ENCODE peak calls at places on chromosomes 1 and 21, in ten cellular contexts. S is endothelial cell, R is fibroblast of mammary gland, T is gastrocnemius medialis, W is stomach, H is ascending aorta, V is GM13976, D is AG10803, O is OCI-LY7, G is BE2C. Z is an unnamed sample.

GRCh38 chr1:116811321-116811720 is 57.1 kb downstream of the CD2 start:
- DNase-seq in S (no peak), R (no peak), T (no peak), W (no peak), H (no peak), V (no peak), D (no peak), O (no peak), G (no peak), Z (no peak)

GRCh38 chr1:4166711-4167110 is 266.6 kb upstream of the C1orf174 start:
- DNase-seq in S (no peak), R (no peak), T (no peak), W (no peak), H (no peak), V (no peak), D (no peak), O (no peak), G (no peak), Z (no peak)

GRCh38 chr1:65343286-65343685 is 33.9 kb downstream of the DNAJC6 start:
- DNase-seq in S (no peak), R (peak), T (no peak), W (no peak), H (no peak), V (no peak), D (peak), O (no peak), G (no peak), Z (no peak)

GRCh38 chr1:226711976-226712778 is 26.9 kb downstream of the ITPKB start:
- DNase-seq in S (no peak), R (no peak), T (no peak), W (no peak), H (no peak), V (peak), D (no peak), O (peak), G (no peak), Z (no peak)

GRCh38 chr1:94236630-94237290 is 624 bp downstream of the ARHGAP29 start:
- DNase-seq in S (no peak), R (peak), T (peak), W (peak), H (peak), V (no peak), D (peak), O (no peak), G (peak), Z (no peak)

GRCh38 chr1:40648928-40649591 is 16.4 kb downstream of the RIMS3 start:
- DNase-seq in S (no peak), R (no peak), T (no peak), W (no peak), H (no peak), V (no peak), D (no peak), O (no peak), G (no peak), Z (no peak)

GRCh38 chr1:226318471-226318870 is 9.5 kb upstream of the LIN9 start:
- DNase-seq in S (no peak), R (no peak), T (no peak), W (no peak), H (no peak), V (no peak), D (no peak), O (no peak), G (no peak), Z (no peak)

GRCh38 chr1:198699167-198700015 is 60.6 kb downstream of the PTPRC start:
- DNase-seq in S (peak), R (peak), T (no peak), W (peak), H (no peak), V (no peak), D (peak), O (no peak), G (peak), Z (peak)

DNA sequence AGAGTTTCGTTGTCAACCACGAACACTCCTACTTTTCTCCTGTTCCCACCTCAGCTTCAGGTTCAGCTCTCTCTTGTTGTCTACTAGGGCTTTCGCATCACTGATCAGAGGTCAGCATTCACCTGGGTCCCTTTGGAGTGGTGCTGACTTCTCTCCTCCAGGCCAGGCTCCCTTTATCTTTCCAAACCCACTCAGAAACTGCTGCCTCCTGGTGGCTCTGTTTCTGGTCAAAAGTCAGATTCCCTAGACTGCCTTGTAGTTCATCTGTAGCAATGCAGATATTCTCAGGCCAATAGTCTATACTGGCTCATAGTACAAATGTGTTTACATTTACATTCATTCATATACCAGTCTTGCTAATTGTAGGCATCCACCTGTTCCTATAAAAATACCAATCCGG is 6.4 kb upstream of the ERI3 start:
- DNase-seq in S (no peak), R (peak), T (no peak), W (no peak), H (no peak), V (no peak), D (no peak), O (no peak), G (no peak), Z (no peak)
- TF ChIP-seq CTCF in S (no peak), R (peak), T (no peak), W (no peak), H (no peak), V (no peak), D (peak), O (no peak), G (peak), Z (no peak)

DNA sequence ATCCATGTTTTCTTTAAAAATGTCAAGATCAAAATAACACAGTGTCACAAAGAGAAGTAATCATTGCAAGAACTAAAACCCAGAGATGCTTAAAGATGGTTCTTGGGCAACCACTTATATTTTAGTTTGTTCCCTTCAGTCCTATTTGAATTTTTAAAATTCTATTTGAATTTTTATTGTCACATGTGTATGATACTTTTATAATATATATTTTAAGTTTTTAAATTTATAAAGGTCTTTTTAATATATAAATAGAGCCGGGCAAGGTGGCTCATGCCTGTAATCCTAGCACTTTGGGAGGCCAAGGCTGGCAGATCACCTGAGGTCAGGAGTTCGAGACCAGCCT is 22.3 kb upstream of the DISC1 start:
- DNase-seq in S (no peak), R (no peak), T (no peak), W (no peak), H (no peak), V (no peak), D (no peak), O (no peak), G (no peak), Z (no peak)
- TF ChIP-seq CTCF in S (peak), R (no peak), T (no peak), W (no peak), H (no peak), V (no peak), D (no peak), O (peak), G (no peak), Z (no peak)

DNA sequence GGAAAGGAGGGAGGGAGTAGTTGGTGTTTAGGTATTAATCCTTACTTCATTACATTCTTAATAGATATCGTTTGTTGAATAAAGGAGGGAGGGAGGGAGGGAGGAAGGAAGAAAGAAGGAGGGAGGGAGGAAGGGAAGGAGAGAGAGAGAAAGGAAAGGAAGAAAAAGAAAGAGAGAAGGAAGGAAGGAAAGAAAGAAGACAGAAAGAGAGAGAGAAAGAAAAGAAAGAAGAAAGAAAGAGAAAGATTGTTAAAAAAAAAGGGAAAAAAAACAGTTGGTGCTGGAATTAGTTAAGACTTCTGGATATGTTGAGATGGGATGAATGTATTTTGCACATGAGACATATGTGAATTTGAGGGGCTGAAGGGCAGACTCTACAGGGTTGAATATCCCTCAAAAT is 44.1 kb upstream of the ZSWIM5 start:
- DNase-seq in S (no peak), R (no peak), T (no peak), W (no peak), H (no peak), V (no peak), D (no peak), O (no peak), G (no peak), Z (no peak)
- TF ChIP-seq CTCF in S (no peak), R (no peak), T (no peak), W (no peak), H (no peak), V (no peak), D (no peak), O (no peak), G (no peak), Z (no peak)

GRCh38 chr1:201882665-201883132 is 6.0 kb upstream of the SHISA4 start:
- DNase-seq in S (no peak), R (peak), T (peak), W (no peak), H (peak), V (peak), D (peak), O (peak), G (no peak), Z (no peak)
- TF ChIP-seq CTCF in S (no peak), R (peak), T (peak), W (no peak), H (no peak), V (no peak), D (peak), O (peak), G (no peak), Z (no peak)

GRCh38 chr1:19703280-19703679 is 38.6 kb downstream of the HTR6 start:
- DNase-seq in S (no peak), R (no peak), T (no peak), W (no peak), H (no peak), V (no peak), D (no peak), O (no peak), G (no peak), Z (no peak)
- TF ChIP-seq CTCF in S (no peak), R (no peak), T (no peak), W (no peak), H (no peak), V (no peak), D (no peak), O (no peak), G (no peak), Z (no peak)

DNA sequence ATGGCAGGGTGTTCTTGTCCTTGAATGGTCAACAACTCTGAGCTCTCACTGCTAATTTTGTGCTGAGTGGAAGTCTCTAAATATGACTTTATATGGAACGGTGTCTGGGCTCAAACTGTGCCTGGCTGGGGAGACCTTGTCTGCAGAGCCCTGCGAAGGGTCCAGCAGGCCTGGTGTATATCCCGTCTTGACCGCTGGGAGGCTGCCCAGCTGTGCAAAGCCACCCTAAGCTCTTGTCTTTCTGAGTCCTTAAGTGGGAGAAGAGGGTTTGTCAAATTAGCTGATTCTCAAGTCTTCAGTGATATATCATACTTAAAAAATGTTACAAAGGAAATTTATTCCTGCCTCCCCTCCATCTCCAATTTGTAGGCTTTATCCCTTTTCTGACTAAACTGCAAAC is 198.7 kb downstream of the KCNJ6 start:
- DNase-seq in S (no peak), R (no peak), T (no peak), W (no peak), H (no peak), V (no peak), D (no peak), O (no peak), G (no peak), Z (no peak)
- TF ChIP-seq CTCF in S (no peak), R (no peak), T (no peak), W (no peak), H (no peak), V (no peak), D (peak), O (no peak), G (no peak), Z (no peak)

GRCh38 chr1:247456024-247456423 is 1.9 kb downstream of the OR2B11 start:
- DNase-seq in S (no peak), R (no peak), T (no peak), W (no peak), H (no peak), V (no peak), D (no peak), O (no peak), G (no peak), Z (no peak)

GRCh38 chr1:247453997-247454396 is 3.9 kb downstream of the OR2B11 start:
- DNase-seq in S (no peak), R (no peak), T (no peak), W (no peak), H (no peak), V (no peak), D (no peak), O (no peak), G (no peak), Z (no peak)

GRCh38 chr1:247453256-247453655 is 4.6 kb downstream of the OR2B11 start:
- DNase-seq in S (no peak), R (no peak), T (no peak), W (no peak), H (no peak), V (no peak), D (no peak), O (no peak), G (no peak), Z (no peak)

GRCh38 chr1:247452447-247453039 is 5.4 kb downstream of the OR2B11 start:
- DNase-seq in S (no peak), R (no peak), T (no peak), W (no peak), H (no peak), V (no peak), D (no peak), O (no peak), G (no peak), Z (no peak)

DNA sequence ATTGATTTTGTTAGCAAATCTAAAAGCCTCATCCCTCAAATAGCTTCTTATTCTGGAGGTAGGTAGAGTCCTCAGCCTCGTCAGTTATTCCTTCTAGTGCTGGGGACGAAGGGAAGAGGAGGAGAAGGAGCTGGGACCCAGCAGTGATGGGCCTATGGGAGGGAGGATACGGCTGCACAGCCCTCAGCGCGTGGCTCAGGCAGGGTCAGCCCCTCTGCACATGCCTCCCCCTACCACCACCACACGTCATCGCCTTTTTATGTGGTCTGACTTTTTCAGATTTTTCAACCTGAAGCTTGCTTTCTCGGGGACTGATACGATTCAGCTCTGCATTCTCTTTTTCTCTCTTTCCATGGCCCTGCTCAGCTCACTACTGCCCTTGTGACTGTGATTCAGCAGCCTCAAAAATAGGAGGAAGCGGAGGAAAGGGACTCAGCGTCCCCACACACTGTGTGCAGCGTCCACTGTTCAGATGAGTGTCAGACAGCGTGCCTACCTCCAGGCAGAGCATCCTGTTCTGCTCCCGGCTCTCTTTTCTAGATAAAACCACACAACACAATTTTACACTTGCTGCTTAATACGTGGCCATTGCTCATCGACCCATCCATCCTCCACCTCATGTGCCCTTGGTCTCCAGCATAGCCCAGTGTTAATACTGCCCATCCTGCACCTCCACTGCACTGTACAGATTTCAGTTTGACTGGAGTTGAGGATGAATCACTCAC is 828 bp downstream of the OR2B11 start:
- DNase-seq in S (no peak), R (no peak), T (peak), W (no peak), H (no peak), V (no peak), D (no peak), O (no peak), G (no peak), Z (no peak)
- TF ChIP-seq CTCF in S (no peak), R (no peak), T (no peak), W (no peak), H (no peak), V (no peak), D (no peak), O (no peak), G (no peak), Z (no peak)

Z was measured in nephron progenitor cell.